ENCODE peak calls at places on chromosomes 7 and 10, in five cellular contexts. C is prostate gland, Y is cardiac muscle cell, E is psoas muscle, D is epithelial cell of esophagus. H is an unnamed sample.

GRCh38 chr10:113207924-113208323 is 257.9 kb downstream of the TCF7L2 start:
- DNase-seq in C (no peak), Y (no peak), E (no peak), D (no peak), H (no peak)

GRCh38 chr7:73557397-73558257 is at the start of gene BCL7B:
- DNase-seq in C (peak), D (peak), Y (peak), E (peak), H (peak)

GRCh38 chr10:100653957-100654834 is 91.2 kb upstream of the PAX2 start:
- DNase-seq in C (no peak), E (no peak), Y (peak), D (no peak), H (no peak)

GRCh38 chr10:78995977-78996355 is 72.8 kb upstream of the ZMIZ1 start:
- DNase-seq in D (no peak), E (peak), Y (no peak), C (no peak), H (no peak)

GRCh38 chr7:74092964-74093339 is 9.3 kb downstream of the LIMK1 start:
- DNase-seq in D (no peak), Y (peak), E (peak), C (no peak), H (no peak)

GRCh38 chr10:91164520-91165065 is 55.9 kb upstream of the PCGF5 start:
- DNase-seq in C (no peak), E (no peak), D (peak), Y (no peak), H (no peak)

GRCh38 chr7:103063895-103064294 is 10.7 kb downstream of the FBXL13 start:
- DNase-seq in Y (no peak), D (no peak), E (no peak), C (no peak), H (no peak)

GRCh38 chr7:1314908-1315450 is 82.3 kb downstream of the UNCX start:
- DNase-seq in E (no peak), Y (no peak), D (no peak), C (no peak), H (no peak)

GRCh38 chr7:10121641-10122040 is 852.0 kb upstream of the PHF14 start:
- DNase-seq in C (no peak), Y (no peak), E (no peak), D (no peak), H (no peak)

GRCh38 chr10:91520657-91521056 is 110.5 kb downstream of the HECTD2 start:
- DNase-seq in E (no peak), Y (peak), D (peak), C (no peak), H (no peak)

GRCh38 chr10:6918305-6918704 is 338.2 kb upstream of the PRKCQ start:
- DNase-seq in D (peak), C (no peak), E (no peak), Y (peak), H (no peak)

GRCh38 chr7:43535810-43536585 is 46.9 kb upstream of the STK17A start:
- DNase-seq in E (peak), Y (peak), C (no peak), D (peak), H (no peak)

GRCh38 chr7:17774248-17774647 is 166.0 kb downstream of the SNX13 start:
- DNase-seq in D (peak), Y (peak), E (no peak), C (no peak), H (no peak)

GRCh38 chr10:5524721-5525531 is at the start of gene CALML3:
- DNase-seq in E (peak), C (peak), Y (no peak), D (peak), H (no peak)

GRCh38 chr7:95322874-95323273 is 1.5 kb downstream of the PON1 start:
- DNase-seq in Y (no peak), C (no peak), D (no peak), E (no peak), H (no peak)

GRCh38 chr7:116353614-116354013 is 143.3 kb downstream of the TES start:
- DNase-seq in E (no peak), Y (peak), C (no peak), D (peak), H (no peak)

GRCh38 chr10:24882047-24882698 is 70.2 kb downstream of the PRTFDC1 start:
- DNase-seq in Y (peak), E (no peak), D (peak), C (no peak), H (no peak)

GRCh38 chr7:41323811-41324210 is 379.1 kb downstream of the INHBA start:
- DNase-seq in E (no peak), C (no peak), Y (no peak), D (no peak), H (no peak)

GRCh38 chr7:98254951-98255610 is 3.0 kb upstream of the TECPR1 start:
- DNase-seq in Y (peak), E (no peak), D (no peak), C (no peak), H (no peak)

GRCh38 chr10:58608826-58609225 is 96.2 kb downstream of the BICC1 start:
- DNase-seq in E (no peak), D (no peak), C (no peak), Y (no peak), H (no peak)
- TF ChIP-seq CTCF in E (no peak), D (no peak), C (no peak), Y (no peak), H (no peak)

GRCh38 chr7:108454674-108455523 is 1.3 kb downstream of the NRCAM start:
- DNase-seq in D (peak), Y (peak), E (no peak), C (no peak), H (peak)
- TF ChIP-seq CTCF in D (no peak), Y (peak), E (no peak), C (no peak), H (no peak)

GRCh38 chr7:129433823-129434171 is 435 bp upstream of the STRIP2 start:
- DNase-seq in E (no peak), Y (no peak), D (no peak), C (no peak), H (no peak)
- TF ChIP-seq CTCF in E (no peak), Y (no peak), D (no peak), C (no peak), H (peak)

GRCh38 chr7:69759373-69759772 is 161.1 kb downstream of the AUTS2 start:
- DNase-seq in Y (no peak), E (no peak), D (no peak), C (no peak), H (no peak)
- TF ChIP-seq CTCF in Y (no peak), E (no peak), D (no peak), C (no peak), H (no peak)

GRCh38 chr7:118870187-118870586 is 645.7 kb downstream of the ANKRD7 start:
- DNase-seq in C (no peak), E (no peak), D (peak), Y (no peak), H (no peak)
- TF ChIP-seq CTCF in C (no peak), E (no peak), D (peak), Y (no peak), H (peak)